ENCODE peak calls at places on chromosomes 2 and 18, in five cellular contexts. K is HepG2, J is IMR-90, M is PC-9, F is astrocyte. Y is an unnamed sample.

GRCh38 chr2:176390276-176390675 is 121.0 kb downstream of the MTX2 start:
- DNase-seq in F (peak; percentile 28), J (peak; percentile 12), K (no peak), M (no peak), Y (no peak)

GRCh38 chr18:5159080-5159479 is 38.0 kb downstream of the AKAIN1 start:
- DNase-seq in F (no peak), K (no peak), J (no peak), M (no peak), Y (no peak)

GRCh38 chr2:10269711-10270610 is 32.7 kb upstream of the HPCAL1 start:
- DNase-seq in J (no peak), K (no peak), F (no peak), M (no peak), Y (no peak)

GRCh38 chr2:133262888-133263287 is 305.4 kb downstream of the NCKAP5 start:
- DNase-seq in J (no peak), M (no peak), F (no peak), K (no peak), Y (peak; percentile 19)

GRCh38 chr18:76451475-76452331 is 43.3 kb downstream of the ZNF516 start:
- DNase-seq in M (no peak), J (no peak), K (no peak), F (no peak), Y (no peak)

GRCh38 chr2:150697596-150697995 is 210.1 kb upstream of the RND3 start:
- DNase-seq in M (no peak), J (no peak), K (no peak), F (no peak), Y (no peak)

GRCh38 chr2:173647681-173648350 is 293.1 kb downstream of the CDCA7 start:
- DNase-seq in K (no peak), J (peak; percentile 49), M (no peak), F (peak; percentile 36), Y (no peak)

GRCh38 chr18:23107718-23108117 is 27.6 kb upstream of the CABLES1 start:
- DNase-seq in J (peak; percentile 33), K (no peak), M (no peak), F (no peak), Y (peak; percentile 37)

GRCh38 chr2:9300829-9301453 is 94.3 kb downstream of the ASAP2 start:
- DNase-seq in F (no peak), M (no peak), J (no peak), K (no peak), Y (peak; percentile 29)

GRCh38 chr2:196836440-196836839 is 27.3 kb upstream of the C2orf66 start:
- DNase-seq in K (no peak), M (peak; percentile 67), J (peak; percentile 41), F (no peak), Y (peak; percentile 46)

GRCh38 chr2:73284296-73285161 is at the start of gene FBXO41:
- DNase-seq in J (peak; percentile 17), F (no peak), M (peak; percentile 46), K (peak; percentile 30), Y (no peak)

GRCh38 chr2:172282944-172283343 is 144.4 kb upstream of the ITGA6 start:
- DNase-seq in K (no peak), M (no peak), F (peak; percentile 93), J (peak; percentile 99), Y (peak; percentile 69)

GRCh38 chr2:95267458-95268207 is 6.6 kb upstream of the PROM2 start:
- DNase-seq in F (peak; percentile 16), M (peak; percentile 53), K (no peak), J (peak; percentile 12), Y (no peak)

GRCh38 chr18:30094556-30094955 is 948.0 kb downstream of the DSC3 start:
- DNase-seq in J (peak; percentile 21), K (no peak), M (no peak), F (peak; percentile 49), Y (peak; percentile 9)

GRCh38 chr2:121491566-121491965 is 39.1 kb upstream of the RNU4ATAC start:
- DNase-seq in J (no peak), M (no peak), K (no peak), F (no peak), Y (no peak)

GRCh38 chr2:117985092-117985491 is 28.8 kb downstream of the CCDC93 start:
- DNase-seq in K (no peak), M (no peak), J (no peak), F (no peak), Y (peak; percentile 11)

GRCh38 chr2:195575879-195576391 is 81.1 kb upstream of the SLC39A10 start:
- DNase-seq in F (peak; percentile 87), K (peak; percentile 27), M (peak; percentile 53), J (peak; percentile 92), Y (peak; percentile 83)

GRCh38 chr2:145325485-145325884 is 805.6 kb upstream of the ZEB2 start:
- DNase-seq in K (no peak), J (no peak), F (no peak), M (no peak), Y (peak; percentile 81)

GRCh38 chr2:85810376-85811172 is 56.8 kb downstream of the ATOH8 start:
- DNase-seq in M (no peak), J (no peak), F (no peak), K (no peak), Y (no peak)

GRCh38 chr2:236824836-236825235 is 255.2 kb downstream of the ACKR3 start:
- DNase-seq in K (no peak), J (no peak), F (no peak), M (peak; percentile 94), Y (no peak)

GRCh38 chr2:72278046-72278445 is 130.4 kb upstream of the CYP26B1 start:
- DNase-seq in F (peak; percentile 81), M (no peak), J (peak; percentile 79), K (no peak), Y (peak; percentile 39)

GRCh38 chr18:50726960-50727589 is 92.7 kb downstream of the MRO start:
- DNase-seq in M (no peak), F (no peak), K (no peak), J (no peak), Y (no peak)

GRCh38 chr2:10963155-10963554 is 51.4 kb downstream of the KCNF1 start:
- DNase-seq in J (peak; percentile 75), F (peak; percentile 6), K (no peak), M (no peak), Y (peak; percentile 41)

GRCh38 chr2:64437883-64438282 is 16.1 kb upstream of the LGALSL start:
- DNase-seq in K (no peak), F (no peak), M (no peak), J (no peak), Y (no peak)

GRCh38 chr2:43144265-43144664 is 82.1 kb downstream of the ZFP36L2 start:
- DNase-seq in J (peak; percentile 38), F (no peak), M (peak; percentile 69), K (peak; percentile 66), Y (no peak)

GRCh38 chr2:45904931-45905642 is 253.6 kb downstream of the PRKCE start:
- DNase-seq in F (peak; percentile 25), K (no peak), J (no peak), M (no peak), Y (no peak)

GRCh38 chr2:1487758-1488715 is 74.8 kb downstream of the TPO start:
- DNase-seq in F (no peak), J (no peak), K (no peak), M (no peak), Y (no peak)

GRCh38 chr2:170715062-170715931 is at the start of gene SP5:
- DNase-seq in F (peak; percentile 42), M (peak; percentile 78), K (peak; percentile 100), J (peak; percentile 29), Y (no peak)

GRCh38 chr2:171595896-171596295 is 73.6 kb downstream of the CYBRD1 start:
- DNase-seq in F (peak; percentile 90), K (no peak), J (peak; percentile 95), M (peak; percentile 57), Y (peak; percentile 82)

GRCh38 chr18:11962586-11962985 is 18.7 kb upstream of the IMPA2 start:
- DNase-seq in F (no peak), J (no peak), K (no peak), M (no peak), Y (peak; percentile 20)
- H2AFZ ChIP-seq in F (peak overlapping the region; percentile 47), J (peak overlapping the region; percentile 82), K (no peak overlapping the region), M (no peak overlapping the region), Y (peak overlapping the region; percentile 58)

GRCh38 chr18:71105078-71105819 is 816.4 kb downstream of the SOCS6 start:
- DNase-seq in J (peak; percentile 22), K (no peak), M (no peak), F (peak; percentile 62), Y (no peak)
- H2AFZ ChIP-seq in J (no peak overlapping the region), K (no peak overlapping the region), M (peak overlapping the region; percentile 72), F (peak overlapping the region; percentile 86), Y (no peak overlapping the region)

GRCh38 chr2:143280097-143280757 is 151.0 kb downstream of the ARHGAP15 start:
- DNase-seq in M (no peak), F (no peak), J (no peak), K (no peak), Y (no peak)

GRCh38 chr2:143284087-143284675 is 155.0 kb downstream of the ARHGAP15 start:
- DNase-seq in M (no peak), J (peak; percentile 50), F (no peak), K (peak; percentile 35), Y (peak; percentile 21)

GRCh38 chr2:143282684-143283083 is 153.5 kb downstream of the ARHGAP15 start:
- DNase-seq in F (no peak), M (no peak), K (no peak), J (no peak), Y (no peak)

DNA sequence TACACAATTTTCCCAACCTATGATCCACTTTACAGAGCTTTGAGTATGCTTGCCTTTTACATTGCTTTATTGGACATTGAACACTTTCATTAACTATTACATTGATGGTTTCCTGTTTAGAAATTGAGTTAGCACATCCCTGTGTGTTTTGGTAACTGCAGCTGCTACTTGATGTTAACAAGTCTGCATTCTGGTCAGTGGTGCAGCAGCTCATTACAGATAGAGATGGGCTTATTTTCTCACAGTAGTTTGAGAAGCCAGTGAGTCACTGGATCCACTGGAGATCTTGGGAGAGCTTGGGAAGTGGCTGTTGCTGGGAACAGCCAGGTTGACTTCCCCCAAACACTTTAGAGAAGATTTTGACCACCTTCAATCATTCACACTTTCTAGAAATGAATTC is 150.5 kb downstream of the ARHGAP15 start:
- DNase-seq in K (no peak), J (peak; percentile 6), M (no peak), F (no peak), Y (no peak)
- H2AFZ ChIP-seq in K (no peak overlapping the region), J (no peak overlapping the region), M (no peak overlapping the region), F (no peak overlapping the region), Y (no peak overlapping the region)

DNA sequence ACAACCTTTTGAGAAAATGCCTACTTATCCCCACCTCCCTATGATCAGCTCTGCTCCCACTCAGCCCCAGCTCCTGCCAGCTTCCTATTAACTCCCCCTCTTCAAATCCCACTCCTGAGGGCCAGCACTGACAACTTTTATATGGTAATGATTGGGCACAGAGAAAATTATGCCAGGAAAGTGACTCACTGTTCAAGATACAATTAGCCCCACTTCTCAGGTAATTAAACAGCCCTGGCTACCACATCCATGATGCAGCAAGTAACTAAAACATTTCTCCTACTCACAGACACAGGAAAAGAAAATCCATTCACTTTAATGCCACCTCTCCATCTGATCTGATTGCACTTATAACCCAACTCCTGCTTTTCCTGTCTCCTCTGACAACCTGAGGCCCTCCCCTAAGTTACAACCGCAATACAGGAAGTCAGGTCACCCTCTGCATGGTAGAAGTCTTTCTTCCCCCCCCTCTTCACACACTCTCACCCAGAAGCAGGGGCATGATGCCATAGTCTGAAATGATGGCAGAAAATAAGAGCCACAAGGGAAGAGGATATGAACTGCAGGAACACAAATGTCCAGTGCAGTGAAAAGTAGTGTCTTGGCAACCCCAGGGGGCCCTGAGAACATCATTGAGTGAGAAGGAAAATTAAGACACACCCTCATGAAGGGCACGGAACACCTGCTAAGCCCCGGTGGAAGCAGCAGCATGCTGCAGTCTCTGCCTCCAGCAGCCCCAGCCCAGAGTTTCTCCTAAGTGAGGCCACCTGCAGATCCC is 54.4 kb downstream of the STK39 start:
- DNase-seq in M (peak; percentile 85), K (no peak), J (no peak), F (no peak), Y (no peak)
- H2AFZ ChIP-seq in M (no peak overlapping the region), K (no peak overlapping the region), J (no peak overlapping the region), F (no peak overlapping the region), Y (no peak overlapping the region)